ENCODE peak calls at places on chromosomes 7 and 10, in six cellular contexts. One of them, this sample, is unnamed.

GRCh38 chr10:104318096-104318725 is 20.1 kb downstream of the ITPRIP start:
- DNase-seq in HepG2: no peak
- DNase-seq in SK-N-SH: no peak
- DNase-seq in HCT116: no peak
- DNase-seq in H1: no peak
- DNase-seq in GM12878: no peak
- DNase-seq in this sample: no peak

GRCh38 chr7:13411151-13411550 is 578.3 kb downstream of the ETV1 start:
- DNase-seq in HepG2: no peak
- DNase-seq in SK-N-SH: no peak
- DNase-seq in HCT116: no peak
- DNase-seq in H1: no peak
- DNase-seq in GM12878: no peak
- DNase-seq in this sample: no peak

GRCh38 chr7:148927141-148927540 is 43.0 kb upstream of the EZH2 start:
- DNase-seq in HepG2: no peak
- DNase-seq in SK-N-SH: no peak
- DNase-seq in HCT116: no peak
- DNase-seq in H1: no peak
- DNase-seq in GM12878: no peak
- DNase-seq in this sample: no peak

GRCh38 chr7:131745645-131746248 is 189.3 kb upstream of the PODXL start:
- DNase-seq in HepG2: peak; percentile 7
- DNase-seq in SK-N-SH: no peak
- DNase-seq in HCT116: no peak
- DNase-seq in H1: no peak
- DNase-seq in GM12878: no peak
- DNase-seq in this sample: peak; percentile 22

GRCh38 chr7:120276720-120277119 is 3.7 kb downstream of the KCND2 start:
- DNase-seq in HepG2: no peak
- DNase-seq in SK-N-SH: no peak
- DNase-seq in HCT116: no peak
- DNase-seq in H1: no peak
- DNase-seq in GM12878: no peak
- DNase-seq in this sample: no peak

GRCh38 chr7:27150568-27151340 is 1.6 kb downstream of the HOXA3 start:
- DNase-seq in HepG2: peak; percentile 42
- DNase-seq in SK-N-SH: peak; percentile 96
- DNase-seq in HCT116: no peak
- DNase-seq in H1: no peak
- DNase-seq in GM12878: no peak
- DNase-seq in this sample: peak; percentile 72

GRCh38 chr7:155408657-155409586 is 49.0 kb upstream of the EN2 start:
- DNase-seq in HepG2: peak; percentile 20
- DNase-seq in SK-N-SH: no peak
- DNase-seq in HCT116: no peak
- DNase-seq in H1: no peak
- DNase-seq in GM12878: no peak
- DNase-seq in this sample: no peak

GRCh38 chr7:131108212-131108980 is 219.3 kb upstream of the MKLN1 start:
- DNase-seq in HepG2: no peak
- DNase-seq in SK-N-SH: no peak
- DNase-seq in HCT116: no peak
- DNase-seq in H1: no peak
- DNase-seq in GM12878: no peak
- DNase-seq in this sample: no peak

GRCh38 chr10:132386419-132386831 is 10.6 kb upstream of the PWWP2B start:
- DNase-seq in HepG2: no peak
- DNase-seq in SK-N-SH: no peak
- DNase-seq in HCT116: no peak
- DNase-seq in H1: no peak
- DNase-seq in GM12878: no peak
- DNase-seq in this sample: no peak

GRCh38 chr7:5591547-5591899 is 167.9 kb upstream of the TNRC18 start:
- DNase-seq in HepG2: peak; percentile 72
- DNase-seq in SK-N-SH: peak; percentile 70
- DNase-seq in HCT116: no peak
- DNase-seq in H1: no peak
- DNase-seq in GM12878: no peak
- DNase-seq in this sample: no peak

GRCh38 chr7:123367508-123368122 is 166.8 kb downstream of the IQUB start:
- DNase-seq in HepG2: peak; percentile 10
- DNase-seq in SK-N-SH: peak; percentile 66
- DNase-seq in HCT116: peak; percentile 45
- DNase-seq in H1: no peak
- DNase-seq in GM12878: peak; percentile 15
- DNase-seq in this sample: peak; percentile 11
- TF ChIP-seq JUND in HepG2: no peak
- TF ChIP-seq JUND in SK-N-SH: no peak
- TF ChIP-seq JUND in HCT116: no peak
- TF ChIP-seq JUND in H1: no peak
- TF ChIP-seq JUND in GM12878: no peak
- TF ChIP-seq JUND in this sample: no peak

GRCh38 chr10:69315100-69315542 is 36.8 kb downstream of the HK1 start:
- DNase-seq in HepG2: peak; percentile 30
- DNase-seq in SK-N-SH: no peak
- DNase-seq in HCT116: no peak
- DNase-seq in H1: no peak
- DNase-seq in GM12878: no peak
- DNase-seq in this sample: no peak
- TF ChIP-seq JUND in HepG2: no peak
- TF ChIP-seq JUND in SK-N-SH: no peak
- TF ChIP-seq JUND in HCT116: no peak
- TF ChIP-seq JUND in H1: no peak
- TF ChIP-seq JUND in GM12878: no peak
- TF ChIP-seq JUND in this sample: no peak

DNA sequence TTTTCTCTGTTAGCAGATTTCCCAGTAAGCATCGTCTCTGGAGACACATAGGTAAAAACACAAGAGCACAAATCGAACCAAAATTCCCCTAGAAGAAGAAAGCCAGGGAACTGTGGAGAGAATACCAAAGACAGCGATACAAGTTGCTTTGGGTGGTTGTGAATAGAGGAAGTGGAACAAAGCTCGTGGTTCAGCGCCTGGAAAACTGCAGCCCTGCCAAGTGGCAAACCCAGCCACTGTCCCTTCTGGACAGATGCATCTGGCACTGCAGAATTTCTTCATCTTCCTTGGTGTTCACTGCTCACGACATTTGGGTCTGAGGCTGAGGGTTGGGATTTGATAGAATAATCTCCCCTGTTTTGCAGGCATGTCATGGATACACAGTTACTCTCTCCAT is 733.8 kb downstream of the PARD3 start:
- DNase-seq in HepG2: no peak
- DNase-seq in SK-N-SH: no peak
- DNase-seq in HCT116: no peak
- DNase-seq in H1: no peak
- DNase-seq in GM12878: no peak
- DNase-seq in this sample: no peak
- TF ChIP-seq JUND in HepG2: no peak
- TF ChIP-seq JUND in SK-N-SH: no peak
- TF ChIP-seq JUND in HCT116: no peak
- TF ChIP-seq JUND in H1: no peak
- TF ChIP-seq JUND in GM12878: no peak
- TF ChIP-seq JUND in this sample: no peak

GRCh38 chr10:9550810-9551209 is 1466.9 kb upstream of the CELF2 start:
- DNase-seq in HepG2: no peak
- DNase-seq in SK-N-SH: no peak
- DNase-seq in HCT116: no peak
- DNase-seq in H1: no peak
- DNase-seq in GM12878: no peak
- DNase-seq in this sample: no peak

GRCh38 chr10:9547921-9548904 is 1469.5 kb upstream of the CELF2 start:
- DNase-seq in HepG2: no peak
- DNase-seq in SK-N-SH: peak; percentile 7
- DNase-seq in HCT116: no peak
- DNase-seq in H1: no peak
- DNase-seq in GM12878: no peak
- DNase-seq in this sample: no peak

DNA sequence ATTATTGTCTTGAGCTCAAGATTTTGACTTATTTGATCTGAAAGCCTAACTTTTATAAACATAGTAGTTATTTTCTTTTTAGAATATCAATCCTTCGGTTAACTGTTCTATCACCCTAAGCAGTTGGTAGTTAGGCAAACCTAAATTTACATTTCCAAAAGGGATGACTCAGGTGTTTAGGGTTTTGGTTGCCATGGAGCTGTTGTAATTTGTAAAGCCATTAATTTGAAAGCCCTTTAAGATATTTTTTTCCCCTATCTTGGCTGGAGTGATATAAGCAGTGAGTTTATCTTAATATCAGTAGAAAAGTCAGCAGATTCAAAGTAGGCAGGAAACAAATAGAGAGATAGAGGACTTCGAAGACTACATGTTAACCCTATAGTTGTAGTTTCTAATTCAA is 1472.6 kb upstream of the CELF2 start:
- DNase-seq in HepG2: no peak
- DNase-seq in SK-N-SH: no peak
- DNase-seq in HCT116: no peak
- DNase-seq in H1: no peak
- DNase-seq in GM12878: no peak
- DNase-seq in this sample: no peak
- TF ChIP-seq JUND in HepG2: no peak
- TF ChIP-seq JUND in SK-N-SH: no peak
- TF ChIP-seq JUND in HCT116: no peak
- TF ChIP-seq JUND in H1: peak; percentile 89
- TF ChIP-seq JUND in GM12878: no peak
- TF ChIP-seq JUND in this sample: no peak

GRCh38 chr7:1160665-1161010 is 642 bp upstream of the ZFAND2A start:
- DNase-seq in HepG2: peak; percentile 63
- DNase-seq in SK-N-SH: peak; percentile 81
- DNase-seq in HCT116: no peak
- DNase-seq in H1: no peak
- DNase-seq in GM12878: no peak
- DNase-seq in this sample: peak; percentile 59
- TF ChIP-seq JUND in HepG2: no peak
- TF ChIP-seq JUND in SK-N-SH: no peak
- TF ChIP-seq JUND in HCT116: no peak
- TF ChIP-seq JUND in H1: no peak
- TF ChIP-seq JUND in GM12878: no peak
- TF ChIP-seq JUND in this sample: no peak

GRCh38 chr7:110764852-110765251 is 326.1 kb upstream of the LRRN3 start:
- DNase-seq in HepG2: no peak
- DNase-seq in SK-N-SH: no peak
- DNase-seq in HCT116: no peak
- DNase-seq in H1: no peak
- DNase-seq in GM12878: no peak
- DNase-seq in this sample: no peak

GRCh38 chr7:110760341-110760740 is 330.6 kb upstream of the LRRN3 start:
- DNase-seq in HepG2: no peak
- DNase-seq in SK-N-SH: no peak
- DNase-seq in HCT116: no peak
- DNase-seq in H1: no peak
- DNase-seq in GM12878: no peak
- DNase-seq in this sample: no peak

GRCh38 chr7:110766874-110767273 is 324.1 kb upstream of the LRRN3 start:
- DNase-seq in HepG2: no peak
- DNase-seq in SK-N-SH: no peak
- DNase-seq in HCT116: no peak
- DNase-seq in H1: no peak
- DNase-seq in GM12878: no peak
- DNase-seq in this sample: no peak

GRCh38 chr7:110759069-110759468 is 331.9 kb upstream of the LRRN3 start:
- DNase-seq in HepG2: no peak
- DNase-seq in SK-N-SH: no peak
- DNase-seq in HCT116: no peak
- DNase-seq in H1: no peak
- DNase-seq in GM12878: no peak
- DNase-seq in this sample: no peak

GRCh38 chr7:110762514-110762913 is 328.4 kb upstream of the LRRN3 start:
- DNase-seq in HepG2: no peak
- DNase-seq in SK-N-SH: no peak
- DNase-seq in HCT116: no peak
- DNase-seq in H1: no peak
- DNase-seq in GM12878: no peak
- DNase-seq in this sample: no peak
- TF ChIP-seq JUND in HepG2: no peak
- TF ChIP-seq JUND in SK-N-SH: no peak
- TF ChIP-seq JUND in HCT116: no peak
- TF ChIP-seq JUND in H1: no peak
- TF ChIP-seq JUND in GM12878: no peak
- TF ChIP-seq JUND in this sample: no peak

GRCh38 chr7:55019329-55019690 is 493 bp downstream of the EGFR start:
- DNase-seq in HepG2: no peak
- DNase-seq in SK-N-SH: no peak
- DNase-seq in HCT116: no peak
- DNase-seq in H1: no peak
- DNase-seq in GM12878: no peak
- DNase-seq in this sample: peak; percentile 73

GRCh38 chr7:55017841-55018240 is 976 bp upstream of the EGFR start:
- DNase-seq in HepG2: no peak
- DNase-seq in SK-N-SH: no peak
- DNase-seq in HCT116: no peak
- DNase-seq in H1: no peak
- DNase-seq in GM12878: no peak
- DNase-seq in this sample: no peak

GRCh38 chr7:55019691-55020480 is 1.1 kb downstream of the EGFR start:
- DNase-seq in HepG2: no peak
- DNase-seq in SK-N-SH: peak; percentile 75
- DNase-seq in HCT116: no peak
- DNase-seq in H1: no peak
- DNase-seq in GM12878: no peak
- DNase-seq in this sample: no peak

GRCh38 chr7:55020481-55020871 is 1.7 kb downstream of the EGFR start:
- DNase-seq in HepG2: no peak
- DNase-seq in SK-N-SH: no peak
- DNase-seq in HCT116: no peak
- DNase-seq in H1: no peak
- DNase-seq in GM12878: no peak
- DNase-seq in this sample: no peak

GRCh38 chr7:55018361-55019328 is at the start of gene EGFR:
- DNase-seq in HepG2: no peak
- DNase-seq in SK-N-SH: peak; percentile 91
- DNase-seq in HCT116: peak; percentile 40
- DNase-seq in H1: no peak
- DNase-seq in GM12878: no peak
- DNase-seq in this sample: peak; percentile 87
- TF ChIP-seq JUND in HepG2: no peak
- TF ChIP-seq JUND in SK-N-SH: no peak
- TF ChIP-seq JUND in HCT116: no peak
- TF ChIP-seq JUND in H1: no peak
- TF ChIP-seq JUND in GM12878: no peak
- TF ChIP-seq JUND in this sample: no peak

GRCh38 chr10:48879476-48879875 is 60.2 kb downstream of the LRRC18 start:
- DNase-seq in HepG2: no peak
- DNase-seq in SK-N-SH: no peak
- DNase-seq in HCT116: no peak
- DNase-seq in H1: no peak
- DNase-seq in GM12878: no peak
- DNase-seq in this sample: no peak

GRCh38 chr10:48882881-48883280 is 56.8 kb downstream of the LRRC18 start:
- DNase-seq in HepG2: no peak
- DNase-seq in SK-N-SH: no peak
- DNase-seq in HCT116: no peak
- DNase-seq in H1: no peak
- DNase-seq in GM12878: no peak
- DNase-seq in this sample: no peak

GRCh38 chr10:48878091-48878490 is 61.5 kb downstream of the LRRC18 start:
- DNase-seq in HepG2: no peak
- DNase-seq in SK-N-SH: no peak
- DNase-seq in HCT116: no peak
- DNase-seq in H1: no peak
- DNase-seq in GM12878: no peak
- DNase-seq in this sample: no peak

GRCh38 chr10:48881937-48882336 is 57.7 kb downstream of the LRRC18 start:
- DNase-seq in HepG2: no peak
- DNase-seq in SK-N-SH: no peak
- DNase-seq in HCT116: no peak
- DNase-seq in H1: no peak
- DNase-seq in GM12878: no peak
- DNase-seq in this sample: no peak

GRCh38 chr10:48880016-48880705 is 59.5 kb downstream of the LRRC18 start:
- DNase-seq in HepG2: no peak
- DNase-seq in SK-N-SH: no peak
- DNase-seq in HCT116: no peak
- DNase-seq in H1: no peak
- DNase-seq in GM12878: no peak
- DNase-seq in this sample: no peak
- TF ChIP-seq JUND in HepG2: no peak
- TF ChIP-seq JUND in SK-N-SH: no peak
- TF ChIP-seq JUND in HCT116: no peak
- TF ChIP-seq JUND in H1: no peak
- TF ChIP-seq JUND in GM12878: no peak
- TF ChIP-seq JUND in this sample: no peak

This sample was measured in T47D.